ENCODE peak calls at places on chromosome 22, in eight cellular contexts. D is SHP77; R is NCI-H524; N is activated T-cell treated with anti-CD3 and anti-CD28 coated beads, Interleukin-2, amount 50 U/mL, for 4 hours; T is activated CD8-positive, alpha-beta memory T cell treated with anti-CD3 and anti-CD28 coated beads for 1 hour; A is EL; K is stimulated activated CD4-positive, alpha-beta T cell treated with anti-CD3 and anti-CD28 coated beads, Interleukin-1b, Interleukin-23, amount 100 ng/mL, for 4 hours; W is effector CD4-positive, alpha-beta T cell. J is an unnamed sample.
A peak's percentile ranks its signal among the peaks of the same experiment; 100 is the strongest.

GRCh38 chr22:35140879-35141745 is 75.2 kb downstream of the ISX start:
- DNase-seq in D (no peak), R (no peak), N (no peak), T (no peak), A (peak; percentile 17), K (no peak), W (no peak), J (no peak)

GRCh38 chr22:17829691-17830040 is 55.4 kb upstream of the BID start:
- DNase-seq in D (no peak), R (no peak), N (no peak), T (no peak), A (no peak), K (no peak), W (no peak), J (no peak)

GRCh38 chr22:45304971-45305370 is 4.8 kb upstream of the FAM118A start:
- DNase-seq in D (no peak), R (no peak), N (no peak), T (no peak), A (no peak), K (no peak), W (no peak), J (no peak)

GRCh38 chr22:26484360-26484706 is 656 bp downstream of the SRRD start:
- DNase-seq in D (no peak), R (no peak), N (no peak), T (no peak), A (peak; percentile 27), K (no peak), W (no peak), J (peak; percentile 13)

GRCh38 chr22:29715240-29715639 is 4.6 kb upstream of the CABP7 start:
- DNase-seq in D (peak; percentile 88), R (peak; percentile 96), N (no peak), T (no peak), A (no peak), K (no peak), W (no peak), J (no peak)

GRCh38 chr22:19825016-19825339 is 29.7 kb downstream of the GNB1L start:
- DNase-seq in D (no peak), R (no peak), N (no peak), T (no peak), A (no peak), K (no peak), W (no peak), J (no peak)

GRCh38 chr22:45503071-45503815 is 560 bp downstream of the FBLN1 start:
- DNase-seq in D (no peak), R (no peak), N (no peak), T (no peak), A (peak; percentile 20), K (no peak), W (no peak), J (no peak)

GRCh38 chr22:41925783-41926460 is 684 bp downstream of the TNFRSF13C start:
- DNase-seq in D (no peak), R (no peak), N (peak; percentile 76), T (peak; percentile 44), A (peak; percentile 56), K (peak; percentile 76), W (peak; percentile 75), J (peak; percentile 67)

GRCh38 chr22:45997077-45997774 is 20.3 kb upstream of the WNT7B start:
- DNase-seq in D (peak; percentile 93), R (peak; percentile 34), N (no peak), T (no peak), A (peak; percentile 98), K (no peak), W (no peak), J (no peak)

GRCh38 chr22:48137640-48138039 is 1375.2 kb downstream of the TBC1D22A start:
- DNase-seq in D (peak; percentile 8), R (no peak), N (no peak), T (no peak), A (no peak), K (no peak), W (no peak), J (no peak)

GRCh38 chr22:26542831-26543230 is 30.6 kb upstream of the TFIP11 start:
- DNase-seq in D (no peak), R (no peak), N (no peak), T (no peak), A (no peak), K (no peak), W (no peak), J (no peak)

GRCh38 chr22:27857441-27857840 is 55.9 kb upstream of the MN1 start:
- DNase-seq in D (no peak), R (no peak), N (no peak), T (no peak), A (peak; percentile 80), K (no peak), W (no peak), J (no peak)

GRCh38 chr22:25511725-25512124 is 52.8 kb upstream of the GRK3 start:
- DNase-seq in D (no peak), R (no peak), N (no peak), T (no peak), A (no peak), K (no peak), W (no peak), J (no peak)

GRCh38 chr22:45587638-45588481 is 83.8 kb upstream of the ATXN10 start:
- DNase-seq in D (no peak), R (no peak), N (no peak), T (no peak), A (peak; percentile 81), K (no peak), W (no peak), J (no peak)

GRCh38 chr22:23569291-23569690 is 10.8 kb downstream of the IGLL1 start:
- DNase-seq in D (no peak), R (no peak), N (no peak), T (no peak), A (no peak), K (no peak), W (no peak), J (no peak)

GRCh38 chr22:42069801-42070516 is 653 bp downstream of the NAGA start:
- DNase-seq in D (no peak), R (no peak), N (no peak), T (no peak), A (peak; percentile 31), K (no peak), W (no peak), J (no peak)

GRCh38 chr22:20956258-20957117 is 10.6 kb upstream of the AIFM3 start:
- DNase-seq in D (no peak), R (no peak), N (no peak), T (no peak), A (peak; percentile 61), K (no peak), W (no peak), J (no peak)

GRCh38 chr22:21569459-21570161 is 2.1 kb downstream of the UBE2L3 start:
- DNase-seq in D (no peak), R (no peak), N (no peak), T (no peak), A (no peak), K (no peak), W (no peak), J (no peak)

GRCh38 chr22:47090591-47091240 is 328.3 kb downstream of the TBC1D22A start:
- DNase-seq in D (no peak), R (no peak), N (no peak), T (no peak), A (peak; percentile 60), K (no peak), W (peak; percentile 36), J (peak; percentile 29)

GRCh38 chr22:28279888-28280287 is 360.8 kb upstream of the PITPNB start:
- DNase-seq in D (no peak), R (no peak), N (no peak), T (no peak), A (no peak), K (no peak), W (no peak), J (no peak)

GRCh38 chr22:32723632-32724031 is 77.9 kb upstream of the TIMP3 start:
- DNase-seq in D (no peak), R (no peak), N (no peak), T (no peak), A (peak; percentile 90), K (peak; percentile 32), W (no peak), J (no peak)

GRCh38 chr22:45240810-45241631 is at the start of gene KIAA0930:
- DNase-seq in D (peak; percentile 69), R (no peak), N (peak; percentile 73), T (peak; percentile 53), A (peak; percentile 77), K (peak; percentile 78), W (peak; percentile 76), J (peak; percentile 70)

GRCh38 chr22:48372395-48372794 is 1455.3 kb downstream of the BRD1 start:
- DNase-seq in D (no peak), R (no peak), N (no peak), T (no peak), A (no peak), K (no peak), W (no peak), J (no peak)

GRCh38 chr22:48485144-48486135 is 1342.2 kb downstream of the BRD1 start:
- DNase-seq in D (no peak), R (no peak), N (no peak), T (no peak), A (no peak), K (no peak), W (no peak), J (no peak)

GRCh38 chr22:36252754-36253522 is at the start of gene APOL1:
- DNase-seq in D (no peak), R (no peak), N (peak; percentile 38), T (no peak), A (peak; percentile 46), K (no peak), W (peak; percentile 24), J (peak; percentile 34)

GRCh38 chr22:31952094-31952401 is 7.7 kb downstream of the YWHAH start:
- DNase-seq in D (no peak), R (no peak), N (no peak), T (no peak), A (peak; percentile 26), K (no peak), W (no peak), J (no peak)

GRCh38 chr22:50563410-50564160 is 866 bp upstream of the SYCE3 start:
- DNase-seq in D (no peak), R (no peak), N (no peak), T (no peak), A (no peak), K (no peak), W (no peak), J (no peak)

GRCh38 chr22:41504397-41504796 is 35.5 kb downstream of the ACO2 start:
- DNase-seq in D (no peak), R (no peak), N (no peak), T (no peak), A (no peak), K (no peak), W (no peak), J (no peak)

J was measured in effector memory CD4-positive, alpha-beta T cell.